ENCODE peak calls at places on chromosomes 6 and 20, in five cellular contexts. J is stimulated activated CD4-positive, alpha-beta T cell treated with anti-CD3 and anti-CD28 coated beads, Interleukin-4, amount 100 ng/mL, for 1 hour; P is hypothalamus; D is retina; T is fibroblast of lung. S is an unnamed sample.

GRCh38 chr6:12909828-12910227 is 193.3 kb downstream of the PHACTR1 start:
- DNase-seq in J (no peak), P (no peak), D (no peak), T (no peak), S (peak; percentile 8)

GRCh38 chr20:17925940-17926300 is 42.7 kb downstream of the SNX5 start:
- DNase-seq in J (no peak), P (no peak), D (no peak), T (no peak), S (no peak)

GRCh38 chr20:2747676-2748235 is 52.7 kb downstream of the CPXM1 start:
- DNase-seq in J (no peak), P (no peak), D (no peak), T (no peak), S (no peak)

GRCh38 chr20:9903048-9903651 is 64.3 kb upstream of the PAK5 start:
- DNase-seq in J (no peak), P (no peak), D (no peak), T (no peak), S (no peak)

GRCh38 chr6:41374618-41375590 is 39.5 kb downstream of the NCR2 start:
- DNase-seq in J (peak; percentile 3), P (no peak), D (peak; percentile 85), T (no peak), S (no peak)

GRCh38 chr20:3658708-3659491 is 4.3 kb downstream of the GFRA4 start:
- DNase-seq in J (no peak), P (no peak), D (peak; percentile 53), T (no peak), S (no peak)

GRCh38 chr20:62741191-62741676 is 32.6 kb downstream of the NTSR1 start:
- DNase-seq in J (no peak), P (no peak), D (peak; percentile 6), T (no peak), S (no peak)

GRCh38 chr6:125984311-125984710 is 2.0 kb upstream of the TRMT11 start:
- DNase-seq in J (no peak), P (no peak), D (no peak), T (peak; percentile 63), S (no peak)

GRCh38 chr6:25138024-25138696 is 141.0 kb upstream of the CARMIL1 start:
- DNase-seq in J (peak; percentile 49), P (no peak), D (no peak), T (peak; percentile 85), S (no peak)

S was measured in anterior cingulate cortex.